ENCODE peak calls at places on chromosomes 12 and 14, in seven cellular contexts. G, B, Y, P, H, W and F are unnamed samples.

GRCh38 chr14:23122086-23122485 is 3.0 kb upstream of the CEBPE start:
- DNase-seq in G (no peak), B (no peak), Y (no peak), P (no peak), H (no peak), W (no peak), F (no peak)

GRCh38 chr14:105123981-105124836 is 44.4 kb downstream of the JAG2 start:
- DNase-seq in G (peak; percentile 17), B (no peak), Y (no peak), P (no peak), H (no peak), W (no peak), F (no peak)

GRCh38 chr12:65615091-65615490 is 209.2 kb upstream of the HMGA2 start:
- DNase-seq in G (no peak), B (no peak), Y (no peak), P (no peak), H (no peak), W (no peak), F (no peak)

GRCh38 chr12:109777544-109777943 is 55.7 kb downstream of the TRPV4 start:
- DNase-seq in G (no peak), B (no peak), Y (peak; percentile 63), P (peak; percentile 52), H (peak; percentile 80), W (no peak), F (no peak)

GRCh38 chr12:49872381-49872780 is 29.5 kb upstream of the BCDIN3D start:
- DNase-seq in G (peak; percentile 35), B (peak; percentile 11), Y (no peak), P (no peak), H (no peak), W (no peak), F (no peak)

GRCh38 chr12:104091136-104091535 is 26.8 kb downstream of the HCFC2 start:
- DNase-seq in G (no peak), B (no peak), Y (no peak), P (no peak), H (no peak), W (no peak), F (no peak)

GRCh38 chr12:113103756-113104450 is 31.7 kb downstream of the RASAL1 start:
- DNase-seq in G (peak; percentile 72), B (no peak), Y (peak; percentile 27), P (peak; percentile 89), H (no peak), W (peak; percentile 36), F (no peak)

GRCh38 chr14:21003788-21004346 is 4.8 kb downstream of the SLC39A2 start:
- DNase-seq in G (no peak), B (no peak), Y (no peak), P (no peak), H (no peak), W (no peak), F (no peak)

GRCh38 chr12:1313906-1314305 is 280.5 kb downstream of the FBXL14 start:
- DNase-seq in G (no peak), B (no peak), Y (peak; percentile 30), P (no peak), H (no peak), W (no peak), F (no peak)

GRCh38 chr12:76183459-76184186 is 99.1 kb upstream of the NAP1L1 start:
- DNase-seq in G (no peak), B (no peak), Y (peak; percentile 97), P (no peak), H (peak; percentile 82), W (no peak), F (no peak)

GRCh38 chr14:58401587-58401986 is 5.9 kb downstream of the TOMM20L start:
- DNase-seq in G (no peak), B (no peak), Y (no peak), P (peak; percentile 8), H (no peak), W (no peak), F (no peak)

GRCh38 chr12:95848575-95849388 is 10.0 kb upstream of the SNRPF start:
- DNase-seq in G (no peak), B (no peak), Y (peak; percentile 23), P (peak; percentile 56), H (no peak), W (peak; percentile 55), F (peak; percentile 16)

DNA sequence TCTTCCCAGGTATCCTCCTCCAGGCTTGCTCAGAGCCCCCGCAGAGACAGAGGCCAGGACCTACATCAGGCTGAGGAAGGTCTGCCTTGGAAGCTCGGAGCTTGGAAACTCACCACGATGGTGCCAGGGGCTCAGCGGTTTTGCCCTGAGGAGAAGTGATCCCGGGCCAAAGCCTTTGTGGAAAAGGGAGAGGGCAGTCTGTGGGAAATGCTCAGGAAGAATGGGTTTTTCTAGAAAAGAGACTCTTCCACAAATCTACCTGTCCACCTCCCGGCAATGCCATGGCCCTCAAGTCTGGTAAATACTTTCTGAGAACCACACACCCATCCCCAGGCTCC is 8.0 kb downstream of the KRT2 start:
- DNase-seq in G (peak; percentile 45), B (no peak), Y (no peak), P (no peak), H (no peak), W (no peak), F (no peak)
- TF ChIP-seq CTCF in G (no peak), B (no peak), Y (no peak), P (no peak), H (no peak), W (no peak), F (no peak)

DNA sequence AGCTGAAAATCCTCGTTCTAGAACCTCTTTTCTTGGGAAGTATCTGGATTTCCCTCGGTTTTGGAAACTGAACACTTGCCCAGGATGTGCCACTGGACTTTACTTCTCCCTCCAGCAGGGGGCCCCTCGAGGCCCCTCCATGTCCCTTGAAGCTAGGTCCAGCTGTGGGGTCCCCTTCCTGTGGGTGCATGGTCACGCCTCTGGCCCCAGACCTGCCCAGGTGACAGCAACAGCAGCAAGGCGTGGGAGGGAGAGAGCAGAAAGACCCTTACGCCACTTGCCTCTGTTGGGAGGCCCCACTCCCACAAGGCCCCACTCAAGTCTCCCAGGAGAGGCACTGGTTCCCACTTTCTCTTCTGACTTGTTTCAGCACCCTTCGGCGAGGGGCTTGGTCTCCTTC is 3.1 kb downstream of the SLC25A29 start:
- DNase-seq in G (no peak), B (no peak), Y (no peak), P (peak; percentile 55), H (peak; percentile 26), W (no peak), F (peak; percentile 44)
- TF ChIP-seq CTCF in G (peak; percentile 34), B (peak; percentile 63), Y (peak; percentile 44), P (peak; percentile 64), H (peak; percentile 61), W (peak; percentile 46), F (peak; percentile 72)

DNA sequence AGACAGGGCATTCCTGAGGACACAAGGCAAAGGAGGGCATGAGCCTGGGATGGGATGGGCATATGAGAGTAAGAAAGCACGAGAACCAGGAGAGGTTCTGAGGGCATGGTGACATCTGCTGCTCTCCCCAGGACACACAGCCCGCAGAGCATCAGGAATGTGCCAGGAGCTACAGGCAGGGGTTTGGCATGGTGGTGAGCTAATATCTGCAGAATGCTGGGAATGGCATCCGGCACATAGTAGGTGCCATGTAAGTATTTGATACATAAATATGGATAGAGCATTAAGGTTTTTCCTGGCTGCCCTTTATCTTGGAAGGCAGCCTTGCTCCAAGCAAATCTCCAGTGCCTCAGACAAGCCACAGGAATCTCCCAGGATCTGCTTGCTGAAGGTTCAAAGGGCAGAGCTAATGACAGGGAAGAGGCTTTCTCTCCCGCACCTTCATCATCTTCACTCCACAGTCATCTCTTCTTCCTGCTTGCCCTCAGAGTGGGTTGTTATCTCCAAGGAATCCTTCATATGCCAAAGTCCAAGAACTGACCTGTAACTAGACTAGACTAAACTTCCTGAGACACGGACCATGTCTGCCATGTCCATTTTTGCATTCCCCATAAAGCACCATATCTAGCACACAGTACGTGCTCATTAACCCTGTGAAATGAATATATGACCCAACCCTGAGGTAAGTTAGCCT is 62.0 kb upstream of the SCN8A start:
- DNase-seq in G (no peak), B (no peak), Y (no peak), P (peak; percentile 7), H (no peak), W (no peak), F (no peak)
- TF ChIP-seq CTCF in G (no peak), B (no peak), Y (no peak), P (no peak), H (no peak), W (no peak), F (no peak)

DNA sequence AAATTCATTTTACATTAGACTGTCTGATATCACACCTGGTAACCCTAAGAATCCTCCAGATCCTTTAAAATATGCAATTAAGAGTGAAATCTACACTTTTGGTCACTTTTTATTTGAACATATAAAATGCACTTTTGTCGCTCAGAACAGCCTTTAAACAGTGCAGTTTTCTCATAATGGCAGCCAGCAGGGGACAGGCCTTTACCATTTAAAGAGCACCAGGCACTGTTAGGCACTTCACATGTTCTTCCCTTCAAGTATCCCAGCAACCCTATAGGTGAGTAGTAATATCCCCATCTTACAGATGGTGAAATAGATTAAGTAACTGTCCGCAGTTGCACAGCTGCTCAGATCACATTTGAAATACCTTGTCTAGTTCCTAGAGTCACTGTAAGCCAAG is 11.3 kb upstream of the SAMD4A start:
- DNase-seq in G (no peak), B (no peak), Y (no peak), P (no peak), H (no peak), W (no peak), F (no peak)
- TF ChIP-seq CTCF in G (no peak), B (no peak), Y (peak; percentile 6), P (no peak), H (no peak), W (no peak), F (no peak)

GRCh38 chr12:45309826-45310626 is 94.1 kb downstream of the ANO6 start:
- DNase-seq in G (no peak), B (no peak), Y (no peak), P (no peak), H (no peak), W (no peak), F (no peak)
- TF ChIP-seq CTCF in G (no peak), B (no peak), Y (no peak), P (no peak), H (no peak), W (no peak), F (no peak)

GRCh38 chr14:54489318-54489683 is 521 bp upstream of the GMFB start:
- DNase-seq in G (no peak), B (no peak), Y (no peak), P (no peak), H (no peak), W (no peak), F (no peak)
- TF ChIP-seq CTCF in G (no peak), B (no peak), Y (no peak), P (no peak), H (no peak), W (no peak), F (no peak)

DNA sequence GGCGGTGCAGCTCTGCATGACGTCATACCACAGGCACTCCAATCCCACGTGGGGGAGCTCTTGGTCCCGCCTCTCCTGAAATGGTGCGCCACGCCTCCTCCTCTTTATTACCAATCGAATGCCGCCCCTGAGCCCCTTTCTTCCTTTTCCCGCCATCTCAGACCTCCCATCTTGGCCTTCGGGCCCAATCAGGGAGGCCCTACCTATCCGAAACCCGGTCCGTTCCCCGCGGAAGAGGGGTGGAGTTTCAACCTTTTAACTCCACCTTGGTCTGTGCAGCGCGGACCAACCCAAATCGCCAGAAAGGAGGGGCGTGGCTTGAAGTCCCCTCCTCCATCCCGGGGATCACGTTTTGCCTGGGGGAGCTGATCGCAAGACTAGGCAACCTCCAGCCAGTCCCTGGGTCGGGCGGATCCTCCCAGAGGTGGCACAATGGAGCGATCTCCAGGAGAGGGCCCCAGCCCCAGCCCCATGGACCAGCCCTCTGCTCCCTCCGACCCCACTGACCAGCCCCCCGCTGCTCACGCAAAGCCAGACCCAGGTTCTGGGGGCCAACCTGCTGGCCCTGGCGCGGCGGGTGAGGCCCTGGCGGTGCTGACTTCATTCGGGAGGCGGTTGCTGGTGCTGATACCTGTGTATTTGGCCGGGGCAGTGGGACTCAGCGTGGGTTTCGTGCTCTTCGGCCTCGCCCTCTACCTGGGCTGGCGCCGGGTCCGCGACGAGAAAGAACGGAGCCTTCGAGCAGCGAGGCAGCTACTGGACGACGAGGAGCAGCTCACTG is at the start of gene ESYT1:
- DNase-seq in G (peak; percentile 96), B (peak; percentile 97), Y (peak; percentile 100), P (peak; percentile 100), H (peak; percentile 100), W (peak; percentile 99), F (peak; percentile 94)
- TF ChIP-seq CTCF in G (no peak), B (no peak), Y (no peak), P (no peak), H (no peak), W (no peak), F (no peak)